ENCODE peak calls at places on chromosome 5, in four cellular contexts. One of them, this sample, is unnamed.
A peak's percentile ranks its signal among the peaks of the same experiment; 100 is the strongest.

GRCh38 chr5:180494510-180495181 is 467 bp downstream of the CNOT6 start:
- DNase-seq in HCT116: no peak
- DNase-seq in tibial nerve: no peak
- DNase-seq in breast epithelium: peak; percentile 54
- DNase-seq in this sample: peak; percentile 53

GRCh38 chr5:141783599-141784296 is 94.5 kb downstream of the PCDH1 start:
- DNase-seq in tibial nerve: no peak
- DNase-seq in breast epithelium: no peak
- DNase-seq in HCT116: no peak
- DNase-seq in this sample: no peak

GRCh38 chr5:76303917-76304316 is 99.2 kb upstream of the IQGAP2 start:
- DNase-seq in breast epithelium: no peak
- DNase-seq in tibial nerve: no peak
- DNase-seq in HCT116: no peak
- DNase-seq in this sample: no peak

GRCh38 chr5:169745441-169746146 is 108.5 kb downstream of the DOCK2 start:
- DNase-seq in HCT116: no peak
- DNase-seq in tibial nerve: no peak
- DNase-seq in breast epithelium: no peak
- DNase-seq in this sample: no peak

GRCh38 chr5:74400067-74400466 is 240.5 kb downstream of the ENC1 start:
- DNase-seq in tibial nerve: no peak
- DNase-seq in breast epithelium: no peak
- DNase-seq in HCT116: no peak
- DNase-seq in this sample: no peak

GRCh38 chr5:149475777-149476176 is 75.5 kb downstream of the CSNK1A1 start:
- DNase-seq in breast epithelium: no peak
- DNase-seq in HCT116: no peak
- DNase-seq in tibial nerve: no peak
- DNase-seq in this sample: no peak

GRCh38 chr5:96721351-96721970 is 59.3 kb downstream of the CAST start:
- DNase-seq in breast epithelium: no peak
- DNase-seq in tibial nerve: no peak
- DNase-seq in HCT116: no peak
- DNase-seq in this sample: peak; percentile 76

GRCh38 chr5:136193396-136193935 is 504 bp upstream of the SMIM32 start:
- DNase-seq in tibial nerve: no peak
- DNase-seq in breast epithelium: no peak
- DNase-seq in HCT116: no peak
- DNase-seq in this sample: no peak

GRCh38 chr5:142323480-142324376 is 1.1 kb downstream of the SPRY4 start:
- DNase-seq in HCT116: no peak
- DNase-seq in breast epithelium: no peak
- DNase-seq in tibial nerve: no peak
- DNase-seq in this sample: no peak

GRCh38 chr5:126651013-126651577 is 50.3 kb downstream of the PHAX start:
- DNase-seq in tibial nerve: no peak
- DNase-seq in breast epithelium: no peak
- DNase-seq in HCT116: no peak
- DNase-seq in this sample: no peak

GRCh38 chr5:10695055-10695649 is 65.9 kb downstream of the DAP start:
- DNase-seq in breast epithelium: peak; percentile 80
- DNase-seq in HCT116: no peak
- DNase-seq in tibial nerve: peak; percentile 41
- DNase-seq in this sample: peak; percentile 84

DNA sequence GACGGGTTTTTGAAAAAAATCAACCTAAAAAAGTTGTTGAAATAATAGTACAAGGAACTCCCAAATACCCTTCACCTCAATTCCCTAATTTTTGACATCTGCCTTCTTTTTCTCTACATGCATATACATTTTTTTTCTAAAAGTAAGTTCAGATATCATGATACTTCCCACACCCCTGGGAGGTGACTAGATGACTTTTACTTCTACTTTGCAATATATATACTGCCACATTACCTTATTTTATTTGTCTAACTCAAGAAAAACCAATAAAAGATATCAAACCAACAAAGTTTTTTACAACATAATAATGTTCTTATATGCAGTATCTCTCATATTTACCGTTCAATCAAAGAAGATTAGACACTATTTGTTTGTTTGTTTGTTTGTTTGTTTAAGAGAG is 31.1 kb downstream of the CCNJL start:
- DNase-seq in tibial nerve: no peak
- DNase-seq in breast epithelium: no peak
- DNase-seq in HCT116: no peak
- DNase-seq in this sample: no peak
- H3K36me3 ChIP-seq in tibial nerve: no peaks in the 10 kb centered on the region
- H3K36me3 ChIP-seq in breast epithelium: no peaks in the 10 kb centered on the region
- H3K36me3 ChIP-seq in HCT116: no peaks in the 10 kb centered on the region
- H3K36me3 ChIP-seq in this sample: no peaks in the 10 kb centered on the region

DNA sequence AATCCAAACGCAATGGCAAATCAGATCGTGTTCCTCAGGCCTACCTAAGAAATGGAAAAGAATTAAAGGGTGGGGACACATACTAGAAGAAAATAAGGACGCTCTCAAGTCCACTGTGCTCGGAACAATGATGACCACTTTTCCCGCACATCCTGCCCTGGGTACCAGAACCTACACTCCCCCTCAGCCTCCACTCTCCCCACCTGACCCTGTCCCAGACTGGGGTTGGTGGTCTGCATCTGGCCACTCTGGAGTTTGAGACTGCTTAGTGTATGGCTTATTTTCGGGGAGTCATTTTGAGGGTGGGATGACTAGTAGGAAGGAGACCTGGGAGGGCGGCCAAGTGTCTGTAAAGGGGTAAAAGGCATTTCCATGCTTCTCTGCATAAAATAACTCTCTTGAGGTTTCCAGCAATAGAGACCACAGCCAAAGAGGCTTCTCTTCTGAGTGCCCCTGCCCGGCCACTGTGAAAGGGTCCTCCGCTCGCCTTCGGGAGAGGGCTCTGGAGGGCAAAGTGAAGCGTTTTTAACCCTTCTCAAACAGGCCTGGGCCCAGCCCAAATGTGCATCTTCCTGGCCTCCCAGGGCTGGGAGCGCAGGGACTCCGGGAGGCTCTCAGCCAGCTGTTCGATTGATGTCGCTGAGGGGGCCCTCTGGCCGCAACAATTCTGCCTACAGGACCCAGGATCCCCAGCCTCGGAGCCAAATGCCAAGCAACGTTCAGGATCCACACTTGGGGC is 4.6 kb upstream of the OTP start:
- DNase-seq in HCT116: no peak
- DNase-seq in tibial nerve: no peak
- DNase-seq in breast epithelium: no peak
- DNase-seq in this sample: no peak
- H3K4me3 ChIP-seq in HCT116: no peak overlapping the region
- H3K4me3 ChIP-seq in tibial nerve: no peak overlapping the region
- H3K4me3 ChIP-seq in breast epithelium: no peak overlapping the region
- H3K4me3 ChIP-seq in this sample: no peak overlapping the region

GRCh38 chr5:89418821-89419085 is 535.8 kb upstream of the MEF2C start:
- DNase-seq in breast epithelium: no peak
- DNase-seq in tibial nerve: no peak
- DNase-seq in HCT116: no peak
- DNase-seq in this sample: no peak

GRCh38 chr5:89421035-89421434 is 538.1 kb upstream of the MEF2C start:
- DNase-seq in tibial nerve: no peak
- DNase-seq in HCT116: no peak
- DNase-seq in breast epithelium: no peak
- DNase-seq in this sample: no peak

GRCh38 chr5:89417515-89417914 is 534.5 kb upstream of the MEF2C start:
- DNase-seq in breast epithelium: no peak
- DNase-seq in tibial nerve: no peak
- DNase-seq in HCT116: no peak
- DNase-seq in this sample: no peak

DNA sequence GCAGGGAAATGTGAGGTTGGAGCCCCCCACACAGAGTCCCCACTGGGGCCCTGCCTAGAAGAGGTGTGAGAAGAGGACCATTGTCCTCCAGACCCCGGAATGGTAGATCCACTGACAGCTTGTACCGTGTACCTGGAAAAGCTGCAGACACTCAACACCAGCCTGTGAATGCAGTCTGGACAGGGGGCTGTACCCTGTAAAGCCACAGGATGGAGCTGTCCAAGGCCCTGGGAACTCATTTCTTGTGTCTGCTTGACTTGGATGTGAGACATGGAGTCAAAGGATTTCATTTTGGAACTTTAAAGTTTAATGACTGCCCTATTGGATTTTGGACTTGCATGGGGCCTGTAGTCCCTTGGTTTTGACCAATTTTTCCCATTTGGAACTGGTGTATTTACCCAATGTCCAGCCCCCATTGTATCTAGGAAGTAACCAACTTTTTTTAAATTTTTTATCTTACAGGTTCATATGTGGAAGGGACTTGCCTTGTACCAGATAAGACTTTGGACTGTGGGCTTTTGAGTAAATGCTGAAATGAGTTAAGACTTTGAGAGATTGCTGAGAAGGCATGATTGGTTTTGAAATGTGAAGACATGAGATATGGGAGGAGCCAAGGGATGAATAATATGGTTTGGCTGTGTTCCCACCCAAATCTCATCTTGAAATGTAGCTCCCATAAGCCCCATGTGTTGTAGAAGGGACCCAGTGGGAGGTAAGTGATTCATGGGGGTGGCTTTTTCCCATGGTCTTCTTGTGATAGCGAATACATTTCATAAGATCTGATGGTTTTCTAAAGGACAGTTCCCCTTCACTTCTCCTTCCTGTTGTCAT is 535.2 kb upstream of the MEF2C start:
- DNase-seq in HCT116: no peak
- DNase-seq in breast epithelium: no peak
- DNase-seq in tibial nerve: no peak
- DNase-seq in this sample: no peak
- TF ChIP-seq CTCF in HCT116: no peak
- TF ChIP-seq CTCF in breast epithelium: no peak
- TF ChIP-seq CTCF in tibial nerve: no peak
- TF ChIP-seq CTCF in this sample: no peak

GRCh38 chr5:157390924-157391297 is 69.1 kb upstream of the NIPAL4 start:
- DNase-seq in tibial nerve: no peak
- DNase-seq in HCT116: no peak
- DNase-seq in breast epithelium: no peak
- DNase-seq in this sample: no peak
- H3K36me3 ChIP-seq in tibial nerve: peaks cover 4% of the 10 kb centered on the region
- H3K36me3 ChIP-seq in HCT116: no peaks in the 10 kb centered on the region
- H3K36me3 ChIP-seq in breast epithelium: no peaks in the 10 kb centered on the region
- H3K36me3 ChIP-seq in this sample: no peaks in the 10 kb centered on the region

GRCh38 chr5:158013303-158013702 is 154.4 kb upstream of the CLINT1 start:
- DNase-seq in breast epithelium: no peak
- DNase-seq in tibial nerve: no peak
- DNase-seq in HCT116: no peak
- DNase-seq in this sample: no peak
- H3K4me3 ChIP-seq in breast epithelium: no peak overlapping the region
- H3K4me3 ChIP-seq in tibial nerve: no peak overlapping the region
- H3K4me3 ChIP-seq in HCT116: no peak overlapping the region
- H3K4me3 ChIP-seq in this sample: no peak overlapping the region